ENCODE peak calls at places on chromosome 13, in ten cellular contexts. One of them, this sample, is unnamed.

GRCh38 chr13:30789360-30789862 is 54.1 kb downstream of the ALOX5AP start:
- DNase-seq in GF-D8: no peak
- DNase-seq in activated T-helper 1 cell treated with anti-CD3 and anti-CD28 coated beads, Interleukin-12 subunit alpha, Interleukin-12 subunit beta, Interleukin-2, Interleukin-4 antibody, amounts not matched to agents 30 ng/mL and 10 ng/mL and 1 ng/mL, durations not matched to agents 14 hours and 24 hours and 36 hours: no peak
- DNase-seq in activated naive CD4-positive, alpha-beta T cell: no peak
- DNase-seq in stimulated activated CD8-positive, alpha-beta memory T cell treated with anti-CD3 and anti-CD28 coated beads, Interleukin-15, amount 100 ng/mL, for 4 hours: no peak
- DNase-seq in cardiac fibroblast: no peak
- DNase-seq in CD8-positive, alpha-beta memory T cell: no peak
- DNase-seq in EL: no peak
- DNase-seq in GM12891: no peak
- DNase-seq in AML-193: no peak
- DNase-seq in this sample: no peak

GRCh38 chr13:46389985-46390384 is 2.9 kb upstream of the RUBCNL start:
- DNase-seq in GF-D8: peak
- DNase-seq in activated T-helper 1 cell treated with anti-CD3 and anti-CD28 coated beads, Interleukin-12 subunit alpha, Interleukin-12 subunit beta, Interleukin-2, Interleukin-4 antibody, amounts not matched to agents 30 ng/mL and 10 ng/mL and 1 ng/mL, durations not matched to agents 14 hours and 24 hours and 36 hours: no peak
- DNase-seq in activated naive CD4-positive, alpha-beta T cell: no peak
- DNase-seq in stimulated activated CD8-positive, alpha-beta memory T cell treated with anti-CD3 and anti-CD28 coated beads, Interleukin-15, amount 100 ng/mL, for 4 hours: no peak
- DNase-seq in cardiac fibroblast: no peak
- DNase-seq in CD8-positive, alpha-beta memory T cell: no peak
- DNase-seq in EL: no peak
- DNase-seq in GM12891: no peak
- DNase-seq in AML-193: peak
- DNase-seq in this sample: no peak

GRCh38 chr13:30340367-30341184 is 33.2 kb upstream of the KATNAL1 start:
- DNase-seq in GF-D8: no peak
- DNase-seq in activated T-helper 1 cell treated with anti-CD3 and anti-CD28 coated beads, Interleukin-12 subunit alpha, Interleukin-12 subunit beta, Interleukin-2, Interleukin-4 antibody, amounts not matched to agents 30 ng/mL and 10 ng/mL and 1 ng/mL, durations not matched to agents 14 hours and 24 hours and 36 hours: no peak
- DNase-seq in activated naive CD4-positive, alpha-beta T cell: no peak
- DNase-seq in stimulated activated CD8-positive, alpha-beta memory T cell treated with anti-CD3 and anti-CD28 coated beads, Interleukin-15, amount 100 ng/mL, for 4 hours: no peak
- DNase-seq in cardiac fibroblast: peak
- DNase-seq in CD8-positive, alpha-beta memory T cell: no peak
- DNase-seq in EL: peak
- DNase-seq in GM12891: no peak
- DNase-seq in AML-193: peak
- DNase-seq in this sample: peak

GRCh38 chr13:43783820-43784219 is 3.0 kb downstream of the ENOX1 start:
- DNase-seq in GF-D8: no peak
- DNase-seq in activated T-helper 1 cell treated with anti-CD3 and anti-CD28 coated beads, Interleukin-12 subunit alpha, Interleukin-12 subunit beta, Interleukin-2, Interleukin-4 antibody, amounts not matched to agents 30 ng/mL and 10 ng/mL and 1 ng/mL, durations not matched to agents 14 hours and 24 hours and 36 hours: no peak
- DNase-seq in activated naive CD4-positive, alpha-beta T cell: no peak
- DNase-seq in stimulated activated CD8-positive, alpha-beta memory T cell treated with anti-CD3 and anti-CD28 coated beads, Interleukin-15, amount 100 ng/mL, for 4 hours: no peak
- DNase-seq in cardiac fibroblast: peak
- DNase-seq in CD8-positive, alpha-beta memory T cell: no peak
- DNase-seq in EL: peak
- DNase-seq in GM12891: no peak
- DNase-seq in AML-193: no peak
- DNase-seq in this sample: peak

GRCh38 chr13:99275093-99275469 is 16.9 kb upstream of the GPR18 start:
- DNase-seq in GF-D8: peak
- DNase-seq in activated T-helper 1 cell treated with anti-CD3 and anti-CD28 coated beads, Interleukin-12 subunit alpha, Interleukin-12 subunit beta, Interleukin-2, Interleukin-4 antibody, amounts not matched to agents 30 ng/mL and 10 ng/mL and 1 ng/mL, durations not matched to agents 14 hours and 24 hours and 36 hours: no peak
- DNase-seq in activated naive CD4-positive, alpha-beta T cell: no peak
- DNase-seq in stimulated activated CD8-positive, alpha-beta memory T cell treated with anti-CD3 and anti-CD28 coated beads, Interleukin-15, amount 100 ng/mL, for 4 hours: no peak
- DNase-seq in cardiac fibroblast: peak
- DNase-seq in CD8-positive, alpha-beta memory T cell: peak
- DNase-seq in EL: peak
- DNase-seq in GM12891: no peak
- DNase-seq in AML-193: no peak
- DNase-seq in this sample: no peak

GRCh38 chr13:50334944-50335343 is 319.7 kb downstream of the KCNRG start:
- DNase-seq in GF-D8: no peak
- DNase-seq in activated T-helper 1 cell treated with anti-CD3 and anti-CD28 coated beads, Interleukin-12 subunit alpha, Interleukin-12 subunit beta, Interleukin-2, Interleukin-4 antibody, amounts not matched to agents 30 ng/mL and 10 ng/mL and 1 ng/mL, durations not matched to agents 14 hours and 24 hours and 36 hours: no peak
- DNase-seq in activated naive CD4-positive, alpha-beta T cell: no peak
- DNase-seq in stimulated activated CD8-positive, alpha-beta memory T cell treated with anti-CD3 and anti-CD28 coated beads, Interleukin-15, amount 100 ng/mL, for 4 hours: no peak
- DNase-seq in cardiac fibroblast: peak
- DNase-seq in CD8-positive, alpha-beta memory T cell: no peak
- DNase-seq in EL: no peak
- DNase-seq in GM12891: no peak
- DNase-seq in AML-193: no peak
- DNase-seq in this sample: no peak

GRCh38 chr13:110394371-110394841 is 87.3 kb downstream of the COL4A2 start:
- DNase-seq in GF-D8: no peak
- DNase-seq in activated T-helper 1 cell treated with anti-CD3 and anti-CD28 coated beads, Interleukin-12 subunit alpha, Interleukin-12 subunit beta, Interleukin-2, Interleukin-4 antibody, amounts not matched to agents 30 ng/mL and 10 ng/mL and 1 ng/mL, durations not matched to agents 14 hours and 24 hours and 36 hours: no peak
- DNase-seq in activated naive CD4-positive, alpha-beta T cell: no peak
- DNase-seq in stimulated activated CD8-positive, alpha-beta memory T cell treated with anti-CD3 and anti-CD28 coated beads, Interleukin-15, amount 100 ng/mL, for 4 hours: no peak
- DNase-seq in cardiac fibroblast: no peak
- DNase-seq in CD8-positive, alpha-beta memory T cell: no peak
- DNase-seq in EL: peak
- DNase-seq in GM12891: no peak
- DNase-seq in AML-193: no peak
- DNase-seq in this sample: no peak

GRCh38 chr13:114087430-114087829 is 45.0 kb downstream of the RASA3 start:
- DNase-seq in GF-D8: no peak
- DNase-seq in activated T-helper 1 cell treated with anti-CD3 and anti-CD28 coated beads, Interleukin-12 subunit alpha, Interleukin-12 subunit beta, Interleukin-2, Interleukin-4 antibody, amounts not matched to agents 30 ng/mL and 10 ng/mL and 1 ng/mL, durations not matched to agents 14 hours and 24 hours and 36 hours: no peak
- DNase-seq in activated naive CD4-positive, alpha-beta T cell: no peak
- DNase-seq in stimulated activated CD8-positive, alpha-beta memory T cell treated with anti-CD3 and anti-CD28 coated beads, Interleukin-15, amount 100 ng/mL, for 4 hours: no peak
- DNase-seq in cardiac fibroblast: no peak
- DNase-seq in CD8-positive, alpha-beta memory T cell: peak
- DNase-seq in EL: no peak
- DNase-seq in GM12891: no peak
- DNase-seq in AML-193: no peak
- DNase-seq in this sample: no peak

GRCh38 chr13:103039183-103039582 is 27.0 kb downstream of the SLC10A2 start:
- DNase-seq in GF-D8: no peak
- DNase-seq in activated T-helper 1 cell treated with anti-CD3 and anti-CD28 coated beads, Interleukin-12 subunit alpha, Interleukin-12 subunit beta, Interleukin-2, Interleukin-4 antibody, amounts not matched to agents 30 ng/mL and 10 ng/mL and 1 ng/mL, durations not matched to agents 14 hours and 24 hours and 36 hours: no peak
- DNase-seq in activated naive CD4-positive, alpha-beta T cell: no peak
- DNase-seq in stimulated activated CD8-positive, alpha-beta memory T cell treated with anti-CD3 and anti-CD28 coated beads, Interleukin-15, amount 100 ng/mL, for 4 hours: no peak
- DNase-seq in cardiac fibroblast: no peak
- DNase-seq in CD8-positive, alpha-beta memory T cell: no peak
- DNase-seq in EL: no peak
- DNase-seq in GM12891: no peak
- DNase-seq in AML-193: no peak
- DNase-seq in this sample: no peak

GRCh38 chr13:40961224-40961623 is 57.9 kb downstream of the ELF1 start:
- DNase-seq in GF-D8: peak
- DNase-seq in activated T-helper 1 cell treated with anti-CD3 and anti-CD28 coated beads, Interleukin-12 subunit alpha, Interleukin-12 subunit beta, Interleukin-2, Interleukin-4 antibody, amounts not matched to agents 30 ng/mL and 10 ng/mL and 1 ng/mL, durations not matched to agents 14 hours and 24 hours and 36 hours: no peak
- DNase-seq in activated naive CD4-positive, alpha-beta T cell: no peak
- DNase-seq in stimulated activated CD8-positive, alpha-beta memory T cell treated with anti-CD3 and anti-CD28 coated beads, Interleukin-15, amount 100 ng/mL, for 4 hours: no peak
- DNase-seq in cardiac fibroblast: no peak
- DNase-seq in CD8-positive, alpha-beta memory T cell: no peak
- DNase-seq in EL: no peak
- DNase-seq in GM12891: no peak
- DNase-seq in AML-193: peak
- DNase-seq in this sample: no peak

GRCh38 chr13:35784286-35784951 is 307.9 kb upstream of the MAB21L1 start:
- DNase-seq in GF-D8: no peak
- DNase-seq in activated T-helper 1 cell treated with anti-CD3 and anti-CD28 coated beads, Interleukin-12 subunit alpha, Interleukin-12 subunit beta, Interleukin-2, Interleukin-4 antibody, amounts not matched to agents 30 ng/mL and 10 ng/mL and 1 ng/mL, durations not matched to agents 14 hours and 24 hours and 36 hours: no peak
- DNase-seq in activated naive CD4-positive, alpha-beta T cell: no peak
- DNase-seq in stimulated activated CD8-positive, alpha-beta memory T cell treated with anti-CD3 and anti-CD28 coated beads, Interleukin-15, amount 100 ng/mL, for 4 hours: no peak
- DNase-seq in cardiac fibroblast: no peak
- DNase-seq in CD8-positive, alpha-beta memory T cell: no peak
- DNase-seq in EL: no peak
- DNase-seq in GM12891: no peak
- DNase-seq in AML-193: no peak
- DNase-seq in this sample: peak

GRCh38 chr13:110662105-110662504 is 43.8 kb downstream of the CARS2 start:
- DNase-seq in GF-D8: no peak
- DNase-seq in activated T-helper 1 cell treated with anti-CD3 and anti-CD28 coated beads, Interleukin-12 subunit alpha, Interleukin-12 subunit beta, Interleukin-2, Interleukin-4 antibody, amounts not matched to agents 30 ng/mL and 10 ng/mL and 1 ng/mL, durations not matched to agents 14 hours and 24 hours and 36 hours: no peak
- DNase-seq in activated naive CD4-positive, alpha-beta T cell: no peak
- DNase-seq in stimulated activated CD8-positive, alpha-beta memory T cell treated with anti-CD3 and anti-CD28 coated beads, Interleukin-15, amount 100 ng/mL, for 4 hours: no peak
- DNase-seq in cardiac fibroblast: no peak
- DNase-seq in CD8-positive, alpha-beta memory T cell: no peak
- DNase-seq in EL: no peak
- DNase-seq in GM12891: no peak
- DNase-seq in AML-193: no peak
- DNase-seq in this sample: no peak

GRCh38 chr13:106314417-106314816 is 221.0 kb downstream of the EFNB2 start:
- DNase-seq in GF-D8: no peak
- DNase-seq in activated T-helper 1 cell treated with anti-CD3 and anti-CD28 coated beads, Interleukin-12 subunit alpha, Interleukin-12 subunit beta, Interleukin-2, Interleukin-4 antibody, amounts not matched to agents 30 ng/mL and 10 ng/mL and 1 ng/mL, durations not matched to agents 14 hours and 24 hours and 36 hours: no peak
- DNase-seq in activated naive CD4-positive, alpha-beta T cell: no peak
- DNase-seq in stimulated activated CD8-positive, alpha-beta memory T cell treated with anti-CD3 and anti-CD28 coated beads, Interleukin-15, amount 100 ng/mL, for 4 hours: no peak
- DNase-seq in cardiac fibroblast: no peak
- DNase-seq in CD8-positive, alpha-beta memory T cell: no peak
- DNase-seq in EL: no peak
- DNase-seq in GM12891: no peak
- DNase-seq in AML-193: no peak
- DNase-seq in this sample: no peak

GRCh38 chr13:75492389-75492788 is 10.4 kb upstream of the TBC1D4 start:
- DNase-seq in GF-D8: no peak
- DNase-seq in activated T-helper 1 cell treated with anti-CD3 and anti-CD28 coated beads, Interleukin-12 subunit alpha, Interleukin-12 subunit beta, Interleukin-2, Interleukin-4 antibody, amounts not matched to agents 30 ng/mL and 10 ng/mL and 1 ng/mL, durations not matched to agents 14 hours and 24 hours and 36 hours: no peak
- DNase-seq in activated naive CD4-positive, alpha-beta T cell: no peak
- DNase-seq in stimulated activated CD8-positive, alpha-beta memory T cell treated with anti-CD3 and anti-CD28 coated beads, Interleukin-15, amount 100 ng/mL, for 4 hours: no peak
- DNase-seq in cardiac fibroblast: peak
- DNase-seq in CD8-positive, alpha-beta memory T cell: no peak
- DNase-seq in EL: peak
- DNase-seq in GM12891: no peak
- DNase-seq in AML-193: no peak
- DNase-seq in this sample: no peak

GRCh38 chr13:40026174-40026585 is 370.7 kb downstream of the COG6 start:
- DNase-seq in GF-D8: no peak
- DNase-seq in activated T-helper 1 cell treated with anti-CD3 and anti-CD28 coated beads, Interleukin-12 subunit alpha, Interleukin-12 subunit beta, Interleukin-2, Interleukin-4 antibody, amounts not matched to agents 30 ng/mL and 10 ng/mL and 1 ng/mL, durations not matched to agents 14 hours and 24 hours and 36 hours: peak
- DNase-seq in activated naive CD4-positive, alpha-beta T cell: no peak
- DNase-seq in stimulated activated CD8-positive, alpha-beta memory T cell treated with anti-CD3 and anti-CD28 coated beads, Interleukin-15, amount 100 ng/mL, for 4 hours: peak
- DNase-seq in cardiac fibroblast: no peak
- DNase-seq in CD8-positive, alpha-beta memory T cell: peak
- DNase-seq in EL: no peak
- DNase-seq in GM12891: peak
- DNase-seq in AML-193: no peak
- DNase-seq in this sample: no peak

GRCh38 chr13:71242191-71242590 is 624.8 kb downstream of the DACH1 start:
- DNase-seq in GF-D8: no peak
- DNase-seq in activated T-helper 1 cell treated with anti-CD3 and anti-CD28 coated beads, Interleukin-12 subunit alpha, Interleukin-12 subunit beta, Interleukin-2, Interleukin-4 antibody, amounts not matched to agents 30 ng/mL and 10 ng/mL and 1 ng/mL, durations not matched to agents 14 hours and 24 hours and 36 hours: no peak
- DNase-seq in activated naive CD4-positive, alpha-beta T cell: no peak
- DNase-seq in stimulated activated CD8-positive, alpha-beta memory T cell treated with anti-CD3 and anti-CD28 coated beads, Interleukin-15, amount 100 ng/mL, for 4 hours: no peak
- DNase-seq in cardiac fibroblast: peak
- DNase-seq in CD8-positive, alpha-beta memory T cell: no peak
- DNase-seq in EL: no peak
- DNase-seq in GM12891: no peak
- DNase-seq in AML-193: no peak
- DNase-seq in this sample: no peak

GRCh38 chr13:48402325-48402962 is 10.5 kb downstream of the LPAR6 start:
- DNase-seq in GF-D8: no peak
- DNase-seq in activated T-helper 1 cell treated with anti-CD3 and anti-CD28 coated beads, Interleukin-12 subunit alpha, Interleukin-12 subunit beta, Interleukin-2, Interleukin-4 antibody, amounts not matched to agents 30 ng/mL and 10 ng/mL and 1 ng/mL, durations not matched to agents 14 hours and 24 hours and 36 hours: no peak
- DNase-seq in activated naive CD4-positive, alpha-beta T cell: no peak
- DNase-seq in stimulated activated CD8-positive, alpha-beta memory T cell treated with anti-CD3 and anti-CD28 coated beads, Interleukin-15, amount 100 ng/mL, for 4 hours: no peak
- DNase-seq in cardiac fibroblast: no peak
- DNase-seq in CD8-positive, alpha-beta memory T cell: no peak
- DNase-seq in EL: no peak
- DNase-seq in GM12891: no peak
- DNase-seq in AML-193: no peak
- DNase-seq in this sample: no peak

This sample was measured in BE2C.